ENCODE peak calls at places on chromosomes 12 and 14, in four cellular contexts. One of them, this sample, is unnamed.

GRCh38 chr12:19323768-19324167 is 115.5 kb upstream of the AEBP2 start:
- DNase-seq in K562: no peak
- DNase-seq in GM12878: no peak
- DNase-seq in endothelial cell of umbilical vein: no peak
- DNase-seq in this sample: peak

GRCh38 chr12:4443616-4444015 is 2.0 kb downstream of the FGF6 start:
- DNase-seq in K562: no peak
- DNase-seq in GM12878: no peak
- DNase-seq in endothelial cell of umbilical vein: no peak
- DNase-seq in this sample: no peak

GRCh38 chr12:13404631-13405473 is 208.3 kb downstream of the EMP1 start:
- DNase-seq in K562: no peak
- DNase-seq in GM12878: no peak
- DNase-seq in endothelial cell of umbilical vein: no peak
- DNase-seq in this sample: no peak

GRCh38 chr14:100237735-100238418 is 1.1 kb upstream of the YY1 start:
- DNase-seq in K562: peak
- DNase-seq in GM12878: no peak
- DNase-seq in endothelial cell of umbilical vein: peak
- DNase-seq in this sample: peak

GRCh38 chr12:12745576-12746211 is 28.5 kb downstream of the CDKN1B start:
- DNase-seq in K562: no peak
- DNase-seq in GM12878: no peak
- DNase-seq in endothelial cell of umbilical vein: no peak
- DNase-seq in this sample: no peak

GRCh38 chr12:43337571-43338497 is 214.2 kb downstream of the ADAMTS20 start:
- DNase-seq in K562: no peak
- DNase-seq in GM12878: no peak
- DNase-seq in endothelial cell of umbilical vein: peak
- DNase-seq in this sample: peak

GRCh38 chr14:94171208-94171607 is 2.9 kb upstream of the PPP4R4 start:
- DNase-seq in K562: no peak
- DNase-seq in GM12878: no peak
- DNase-seq in endothelial cell of umbilical vein: no peak
- DNase-seq in this sample: peak

GRCh38 chr12:34396006-34396860 is 373.9 kb downstream of the ALG10 start:
- DNase-seq in K562: no peak
- DNase-seq in GM12878: no peak
- DNase-seq in endothelial cell of umbilical vein: no peak
- DNase-seq in this sample: no peak

GRCh38 chr14:89849931-89850330 is 104.6 kb downstream of the EFCAB11 start:
- DNase-seq in K562: no peak
- DNase-seq in GM12878: no peak
- DNase-seq in endothelial cell of umbilical vein: no peak
- DNase-seq in this sample: peak

GRCh38 chr12:42918387-42918786 is 328.8 kb upstream of the PRICKLE1 start:
- DNase-seq in K562: no peak
- DNase-seq in GM12878: no peak
- DNase-seq in endothelial cell of umbilical vein: no peak
- DNase-seq in this sample: no peak

GRCh38 chr14:86153480-86153879 is 623.5 kb downstream of the FLRT2 start:
- DNase-seq in K562: no peak
- DNase-seq in GM12878: no peak
- DNase-seq in endothelial cell of umbilical vein: no peak
- DNase-seq in this sample: no peak

GRCh38 chr12:80107221-80107620 is 7.9 kb downstream of the OTOGL start:
- DNase-seq in K562: no peak
- DNase-seq in GM12878: peak
- DNase-seq in endothelial cell of umbilical vein: no peak
- DNase-seq in this sample: peak

GRCh38 chr14:55131782-55132181 is 2.7 kb downstream of the LGALS3 start:
- DNase-seq in K562: no peak
- DNase-seq in GM12878: no peak
- DNase-seq in endothelial cell of umbilical vein: no peak
- DNase-seq in this sample: peak

GRCh38 chr12:19778111-19778688 is 338.9 kb downstream of the AEBP2 start:
- DNase-seq in K562: no peak
- DNase-seq in GM12878: no peak
- DNase-seq in endothelial cell of umbilical vein: peak
- DNase-seq in this sample: peak

GRCh38 chr12:34389378-34390170 is 367.3 kb downstream of the ALG10 start:
- DNase-seq in K562: no peak
- DNase-seq in GM12878: no peak
- DNase-seq in endothelial cell of umbilical vein: no peak
- DNase-seq in this sample: no peak

GRCh38 chr12:95158919-95159318 is 58.3 kb downstream of the FGD6 start:
- DNase-seq in K562: no peak
- DNase-seq in GM12878: no peak
- DNase-seq in endothelial cell of umbilical vein: no peak
- DNase-seq in this sample: no peak

GRCh38 chr12:10197879-10198278 is 14.8 kb upstream of the GABARAPL1 start:
- DNase-seq in K562: no peak
- DNase-seq in GM12878: no peak
- DNase-seq in endothelial cell of umbilical vein: no peak
- DNase-seq in this sample: no peak

GRCh38 chr12:65808580-65808979 is 15.7 kb upstream of the HMGA2 start:
- DNase-seq in K562: no peak
- DNase-seq in GM12878: no peak
- DNase-seq in endothelial cell of umbilical vein: no peak
- DNase-seq in this sample: no peak

GRCh38 chr14:77305696-77306095 is 15.0 kb downstream of the POMT2 start:
- DNase-seq in K562: no peak
- DNase-seq in GM12878: no peak
- DNase-seq in endothelial cell of umbilical vein: no peak
- DNase-seq in this sample: no peak

GRCh38 chr14:73426877-73427276 is 31.5 kb downstream of the NUMB start:
- DNase-seq in K562: no peak
- DNase-seq in GM12878: no peak
- DNase-seq in endothelial cell of umbilical vein: peak
- DNase-seq in this sample: peak

GRCh38 chr12:39595923-39596322 is 23.7 kb downstream of the ABCD2 start:
- DNase-seq in K562: no peak
- DNase-seq in GM12878: no peak
- DNase-seq in endothelial cell of umbilical vein: no peak
- DNase-seq in this sample: no peak

GRCh38 chr12:69252033-69252432 is 12.7 kb downstream of the CPSF6 start:
- DNase-seq in K562: peak
- DNase-seq in GM12878: no peak
- DNase-seq in endothelial cell of umbilical vein: no peak
- DNase-seq in this sample: no peak

GRCh38 chr12:99649551-99649950 is 2.0 kb downstream of the GARIN6 start:
- DNase-seq in K562: no peak
- DNase-seq in GM12878: no peak
- DNase-seq in endothelial cell of umbilical vein: no peak
- DNase-seq in this sample: no peak

GRCh38 chr12:46503637-46504036 is 131.1 kb upstream of the SLC38A2 start:
- DNase-seq in K562: no peak
- DNase-seq in GM12878: no peak
- DNase-seq in endothelial cell of umbilical vein: no peak
- DNase-seq in this sample: no peak

GRCh38 chr14:98210045-98210678 is 1061.8 kb downstream of the BCL11B start:
- DNase-seq in K562: no peak
- DNase-seq in GM12878: no peak
- DNase-seq in endothelial cell of umbilical vein: no peak
- DNase-seq in this sample: no peak

GRCh38 chr14:98912655-98913054 is 359.3 kb downstream of the BCL11B start:
- DNase-seq in K562: no peak
- DNase-seq in GM12878: no peak
- DNase-seq in endothelial cell of umbilical vein: no peak
- DNase-seq in this sample: no peak

GRCh38 chr14:69490219-69490918 is 5.8 kb downstream of the PLEKHD1 start:
- DNase-seq in K562: no peak
- DNase-seq in GM12878: no peak
- DNase-seq in endothelial cell of umbilical vein: no peak
- DNase-seq in this sample: no peak

GRCh38 chr12:70549340-70550179 is 87.7 kb downstream of the PTPRB start:
- DNase-seq in K562: no peak
- DNase-seq in GM12878: no peak
- DNase-seq in endothelial cell of umbilical vein: peak
- DNase-seq in this sample: no peak

GRCh38 chr12:89706551-89707348 is 1.9 kb downstream of the ATP2B1 start:
- DNase-seq in K562: no peak
- DNase-seq in GM12878: no peak
- DNase-seq in endothelial cell of umbilical vein: peak
- DNase-seq in this sample: peak

GRCh38 chr14:102626530-102626929 is 34.1 kb downstream of the RCOR1 start:
- DNase-seq in K562: no peak
- DNase-seq in GM12878: no peak
- DNase-seq in endothelial cell of umbilical vein: no peak
- DNase-seq in this sample: no peak

GRCh38 chr14:102630405-102630804 is 38.0 kb downstream of the RCOR1 start:
- DNase-seq in K562: peak
- DNase-seq in GM12878: no peak
- DNase-seq in endothelial cell of umbilical vein: no peak
- DNase-seq in this sample: no peak

GRCh38 chr14:102625564-102626296 is 33.3 kb downstream of the RCOR1 start:
- DNase-seq in K562: no peak
- DNase-seq in GM12878: no peak
- DNase-seq in endothelial cell of umbilical vein: no peak
- DNase-seq in this sample: no peak

GRCh38 chr14:102629011-102629444 is 36.6 kb downstream of the RCOR1 start:
- DNase-seq in K562: peak
- DNase-seq in GM12878: no peak
- DNase-seq in endothelial cell of umbilical vein: peak
- DNase-seq in this sample: no peak

DNA sequence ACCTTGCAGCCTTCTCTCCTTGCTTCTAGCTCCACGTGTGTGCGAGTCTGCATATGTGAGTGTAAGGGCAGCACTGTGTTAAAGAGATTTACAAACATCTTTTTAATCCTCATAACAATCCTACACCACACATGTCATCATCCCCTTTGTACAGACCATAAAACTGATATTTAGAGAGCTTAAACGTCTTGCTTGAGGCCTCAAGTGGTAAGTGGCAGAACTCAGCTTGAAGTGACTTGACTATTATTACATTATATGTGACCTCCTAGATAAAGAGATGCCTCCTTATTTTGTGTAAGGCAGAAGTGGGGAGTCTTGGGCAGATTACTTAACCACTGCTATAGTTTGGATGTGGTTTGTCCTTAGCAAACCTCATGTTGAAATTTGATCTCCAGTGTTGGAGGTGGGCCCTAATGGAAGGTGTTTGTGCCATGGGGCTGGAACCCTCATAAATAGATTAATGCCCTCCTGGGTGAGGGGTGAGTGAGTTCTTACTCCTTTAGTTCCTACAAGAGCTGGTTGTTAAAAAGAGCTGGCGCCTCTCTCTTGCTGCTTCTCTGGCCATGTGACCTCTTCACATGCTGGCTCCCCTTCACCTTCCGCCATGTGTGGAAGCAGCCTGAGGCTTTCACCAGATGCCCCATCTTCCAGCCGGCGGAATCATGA is 37.4 kb downstream of the RCOR1 start:
- DNase-seq in K562: peak
- DNase-seq in GM12878: no peak
- DNase-seq in endothelial cell of umbilical vein: no peak
- DNase-seq in this sample: peak
- TF ChIP-seq FOS in K562: no peak
- TF ChIP-seq FOS in GM12878: no peak
- TF ChIP-seq FOS in endothelial cell of umbilical vein: no peak
- TF ChIP-seq FOS in this sample: no peak

GRCh38 chr12:26443309-26443708 is 247.9 kb downstream of the SSPN start:
- DNase-seq in K562: no peak
- DNase-seq in GM12878: no peak
- DNase-seq in endothelial cell of umbilical vein: no peak
- DNase-seq in this sample: no peak
- TF ChIP-seq FOS in K562: no peak
- TF ChIP-seq FOS in GM12878: no peak
- TF ChIP-seq FOS in endothelial cell of umbilical vein: no peak
- TF ChIP-seq FOS in this sample: no peak

GRCh38 chr12:119528241-119528640 is 65.3 kb upstream of the TMEM233 start:
- DNase-seq in K562: peak
- DNase-seq in GM12878: no peak
- DNase-seq in endothelial cell of umbilical vein: no peak
- DNase-seq in this sample: no peak
- TF ChIP-seq FOS in K562: no peak
- TF ChIP-seq FOS in GM12878: no peak
- TF ChIP-seq FOS in endothelial cell of umbilical vein: no peak
- TF ChIP-seq FOS in this sample: no peak

GRCh38 chr12:82955020-82955419 is 268.3 kb downstream of the TMTC2 start:
- DNase-seq in K562: no peak
- DNase-seq in GM12878: no peak
- DNase-seq in endothelial cell of umbilical vein: no peak
- DNase-seq in this sample: no peak

GRCh38 chr12:82963961-82964360 is 277.3 kb downstream of the TMTC2 start:
- DNase-seq in K562: no peak
- DNase-seq in GM12878: no peak
- DNase-seq in endothelial cell of umbilical vein: no peak
- DNase-seq in this sample: no peak

GRCh38 chr12:82964446-82964845 is 277.7 kb downstream of the TMTC2 start:
- DNase-seq in K562: no peak
- DNase-seq in GM12878: no peak
- DNase-seq in endothelial cell of umbilical vein: no peak
- DNase-seq in this sample: no peak

GRCh38 chr12:82958966-82959365 is 272.3 kb downstream of the TMTC2 start:
- DNase-seq in K562: no peak
- DNase-seq in GM12878: no peak
- DNase-seq in endothelial cell of umbilical vein: no peak
- DNase-seq in this sample: no peak

GRCh38 chr12:82959821-82960220 is 273.1 kb downstream of the TMTC2 start:
- DNase-seq in K562: no peak
- DNase-seq in GM12878: no peak
- DNase-seq in endothelial cell of umbilical vein: no peak
- DNase-seq in this sample: no peak
- TF ChIP-seq FOS in K562: no peak
- TF ChIP-seq FOS in GM12878: no peak
- TF ChIP-seq FOS in endothelial cell of umbilical vein: no peak
- TF ChIP-seq FOS in this sample: no peak

GRCh38 chr12:98126637-98127335 is 388.6 kb upstream of the TMPO start:
- DNase-seq in K562: no peak
- DNase-seq in GM12878: no peak
- DNase-seq in endothelial cell of umbilical vein: peak
- DNase-seq in this sample: no peak
- TF ChIP-seq FOS in K562: no peak
- TF ChIP-seq FOS in GM12878: no peak
- TF ChIP-seq FOS in endothelial cell of umbilical vein: no peak
- TF ChIP-seq FOS in this sample: no peak